ENCODE peak calls at places on chromosomes 3 and 15, in eight cellular contexts. One of them, this sample, is unnamed.

GRCh38 chr15:82043726-82044372 is 2.0 kb downstream of the MEX3B start:
- DNase-seq in spleen: no peak
- DNase-seq in body of pancreas: peak; percentile 2
- DNase-seq in pancreas: peak; percentile 65
- DNase-seq in OCI-LY7: no peak
- DNase-seq in hepatocyte: no peak
- DNase-seq in dorsolateral prefrontal cortex: no peak
- DNase-seq in testis: no peak
- DNase-seq in this sample: peak; percentile 32

GRCh38 chr3:189941679-189942078 is 179.0 kb downstream of the P3H2 start:
- DNase-seq in spleen: no peak
- DNase-seq in body of pancreas: peak; percentile 70
- DNase-seq in pancreas: no peak
- DNase-seq in OCI-LY7: no peak
- DNase-seq in hepatocyte: peak; percentile 58
- DNase-seq in dorsolateral prefrontal cortex: no peak
- DNase-seq in testis: no peak
- DNase-seq in this sample: no peak

GRCh38 chr3:160707187-160707789 is 30.3 kb downstream of the ARL14 start:
- DNase-seq in spleen: no peak
- DNase-seq in body of pancreas: peak; percentile 52
- DNase-seq in pancreas: no peak
- DNase-seq in OCI-LY7: peak; percentile 58
- DNase-seq in hepatocyte: peak; percentile 70
- DNase-seq in dorsolateral prefrontal cortex: no peak
- DNase-seq in testis: peak; percentile 26
- DNase-seq in this sample: peak; percentile 34

GRCh38 chr3:183980408-183980807 is 37.3 kb downstream of the ABCC5 start:
- DNase-seq in spleen: no peak
- DNase-seq in body of pancreas: peak; percentile 55
- DNase-seq in pancreas: no peak
- DNase-seq in OCI-LY7: no peak
- DNase-seq in hepatocyte: peak; percentile 36
- DNase-seq in dorsolateral prefrontal cortex: no peak
- DNase-seq in testis: no peak
- DNase-seq in this sample: no peak

GRCh38 chr15:50024183-50024795 is 94.7 kb downstream of the ATP8B4 start:
- DNase-seq in spleen: no peak
- DNase-seq in body of pancreas: no peak
- DNase-seq in pancreas: no peak
- DNase-seq in OCI-LY7: no peak
- DNase-seq in hepatocyte: peak; percentile 7
- DNase-seq in dorsolateral prefrontal cortex: no peak
- DNase-seq in testis: peak; percentile 29
- DNase-seq in this sample: no peak

GRCh38 chr15:85030301-85031049 is 48.8 kb downstream of the PDE8A start:
- DNase-seq in spleen: no peak
- DNase-seq in body of pancreas: no peak
- DNase-seq in pancreas: no peak
- DNase-seq in OCI-LY7: no peak
- DNase-seq in hepatocyte: peak; percentile 32
- DNase-seq in dorsolateral prefrontal cortex: no peak
- DNase-seq in testis: no peak
- DNase-seq in this sample: no peak

GRCh38 chr15:63327648-63328421 is 50.4 kb downstream of the APH1B start:
- DNase-seq in spleen: no peak
- DNase-seq in body of pancreas: no peak
- DNase-seq in pancreas: no peak
- DNase-seq in OCI-LY7: no peak
- DNase-seq in hepatocyte: no peak
- DNase-seq in dorsolateral prefrontal cortex: no peak
- DNase-seq in testis: no peak
- DNase-seq in this sample: no peak

GRCh38 chr3:72520690-72521308 is 327.4 kb downstream of the SHQ1 start:
- DNase-seq in spleen: no peak
- DNase-seq in body of pancreas: no peak
- DNase-seq in pancreas: no peak
- DNase-seq in OCI-LY7: no peak
- DNase-seq in hepatocyte: peak; percentile 53
- DNase-seq in dorsolateral prefrontal cortex: no peak
- DNase-seq in testis: no peak
- DNase-seq in this sample: no peak

GRCh38 chr15:85750319-85750806 is 44.4 kb downstream of the KLHL25 start:
- DNase-seq in spleen: no peak
- DNase-seq in body of pancreas: peak; percentile 47
- DNase-seq in pancreas: no peak
- DNase-seq in OCI-LY7: no peak
- DNase-seq in hepatocyte: no peak
- DNase-seq in dorsolateral prefrontal cortex: peak; percentile 36
- DNase-seq in testis: peak; percentile 92
- DNase-seq in this sample: no peak

GRCh38 chr3:169811606-169812123 is 1.0 kb upstream of the LRRIQ4 start:
- DNase-seq in spleen: no peak
- DNase-seq in body of pancreas: no peak
- DNase-seq in pancreas: no peak
- DNase-seq in OCI-LY7: peak; percentile 47
- DNase-seq in hepatocyte: peak; percentile 30
- DNase-seq in dorsolateral prefrontal cortex: no peak
- DNase-seq in testis: peak; percentile 18
- DNase-seq in this sample: no peak

GRCh38 chr3:9473496-9473895 is 76.1 kb downstream of the SETD5 start:
- DNase-seq in spleen: no peak
- DNase-seq in body of pancreas: no peak
- DNase-seq in pancreas: no peak
- DNase-seq in OCI-LY7: no peak
- DNase-seq in hepatocyte: no peak
- DNase-seq in dorsolateral prefrontal cortex: no peak
- DNase-seq in testis: no peak
- DNase-seq in this sample: no peak

DNA sequence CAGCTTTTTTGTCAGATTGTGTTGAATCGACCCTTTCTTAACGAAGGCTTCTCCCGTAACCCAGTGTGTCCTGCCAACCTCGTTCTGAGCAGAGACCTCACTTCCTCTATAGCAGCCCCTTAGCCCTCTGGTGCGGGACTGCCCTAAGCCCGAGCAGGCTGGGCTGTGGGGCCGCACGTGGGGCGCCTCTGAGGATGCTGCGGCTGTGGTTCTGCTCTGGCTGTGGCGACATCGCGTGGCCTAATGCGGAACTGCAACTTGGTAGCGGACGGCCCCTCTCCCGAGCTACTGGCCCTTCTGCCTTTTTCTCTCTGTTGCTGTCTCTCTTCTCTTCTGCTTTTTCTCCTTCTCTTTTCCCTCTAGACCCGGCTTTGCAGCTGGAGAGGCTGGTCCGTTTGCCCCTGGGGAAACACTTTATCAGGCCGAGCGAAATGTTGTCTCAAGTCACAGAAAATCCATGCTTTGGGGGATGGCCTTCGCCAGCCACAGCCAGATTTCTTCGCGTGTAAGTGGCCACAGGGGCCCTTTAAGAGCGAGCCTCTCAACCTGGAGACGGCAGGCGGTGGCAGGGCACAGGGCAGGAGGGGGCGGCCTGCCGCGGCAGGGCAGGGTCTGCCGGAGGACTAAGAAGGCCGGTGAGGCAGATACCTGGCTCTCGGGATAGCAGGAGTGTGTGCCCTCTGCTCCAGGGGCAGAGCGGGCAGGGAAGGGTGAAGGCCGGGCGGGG is 19.4 kb upstream of the KIF23 start:
- DNase-seq in spleen: peak; percentile 95
- DNase-seq in body of pancreas: peak; percentile 75
- DNase-seq in pancreas: peak; percentile 87
- DNase-seq in OCI-LY7: peak; percentile 83
- DNase-seq in hepatocyte: peak; percentile 87
- DNase-seq in dorsolateral prefrontal cortex: peak; percentile 84
- DNase-seq in testis: peak; percentile 92
- DNase-seq in this sample: peak; percentile 95
- TF ChIP-seq CTCF in spleen: peak; percentile 97
- TF ChIP-seq CTCF in body of pancreas: peak; percentile 91
- TF ChIP-seq CTCF in pancreas: peak; percentile 98
- TF ChIP-seq CTCF in OCI-LY7: peak; percentile 94
- TF ChIP-seq CTCF in hepatocyte: peak; percentile 94
- TF ChIP-seq CTCF in dorsolateral prefrontal cortex: peak; percentile 98
- TF ChIP-seq CTCF in testis: peak; percentile 89
- TF ChIP-seq CTCF in this sample: peak; percentile 94

GRCh38 chr3:12901631-12902045 is 60.3 kb upstream of the RPL32 start:
- DNase-seq in spleen: peak; percentile 74
- DNase-seq in body of pancreas: no peak
- DNase-seq in pancreas: no peak
- DNase-seq in OCI-LY7: peak; percentile 60
- DNase-seq in hepatocyte: no peak
- DNase-seq in dorsolateral prefrontal cortex: no peak
- DNase-seq in testis: no peak
- DNase-seq in this sample: no peak
- TF ChIP-seq CTCF in spleen: no peak
- TF ChIP-seq CTCF in body of pancreas: no peak
- TF ChIP-seq CTCF in pancreas: no peak
- TF ChIP-seq CTCF in OCI-LY7: peak; percentile 56
- TF ChIP-seq CTCF in hepatocyte: no peak
- TF ChIP-seq CTCF in dorsolateral prefrontal cortex: no peak
- TF ChIP-seq CTCF in testis: no peak
- TF ChIP-seq CTCF in this sample: no peak

GRCh38 chr15:32898414-32898813 is 180.6 kb downstream of the GREM1 start:
- DNase-seq in spleen: no peak
- DNase-seq in body of pancreas: no peak
- DNase-seq in pancreas: no peak
- DNase-seq in OCI-LY7: peak; percentile 55
- DNase-seq in hepatocyte: no peak
- DNase-seq in dorsolateral prefrontal cortex: no peak
- DNase-seq in testis: no peak
- DNase-seq in this sample: no peak
- TF ChIP-seq CTCF in spleen: no peak
- TF ChIP-seq CTCF in body of pancreas: no peak
- TF ChIP-seq CTCF in pancreas: no peak
- TF ChIP-seq CTCF in OCI-LY7: peak; percentile 67
- TF ChIP-seq CTCF in hepatocyte: no peak
- TF ChIP-seq CTCF in dorsolateral prefrontal cortex: no peak
- TF ChIP-seq CTCF in testis: no peak
- TF ChIP-seq CTCF in this sample: no peak

GRCh38 chr3:13145131-13145825 is 72.0 kb upstream of the IQSEC1 start:
- DNase-seq in spleen: peak; percentile 32
- DNase-seq in body of pancreas: no peak
- DNase-seq in pancreas: no peak
- DNase-seq in OCI-LY7: no peak
- DNase-seq in hepatocyte: no peak
- DNase-seq in dorsolateral prefrontal cortex: no peak
- DNase-seq in testis: no peak
- DNase-seq in this sample: no peak
- TF ChIP-seq CTCF in spleen: no peak
- TF ChIP-seq CTCF in body of pancreas: no peak
- TF ChIP-seq CTCF in pancreas: no peak
- TF ChIP-seq CTCF in OCI-LY7: peak; percentile 54
- TF ChIP-seq CTCF in hepatocyte: no peak
- TF ChIP-seq CTCF in dorsolateral prefrontal cortex: no peak
- TF ChIP-seq CTCF in testis: no peak
- TF ChIP-seq CTCF in this sample: no peak

GRCh38 chr3:152811974-152812760 is 22.8 kb upstream of the P2RY1 start:
- DNase-seq in spleen: no peak
- DNase-seq in body of pancreas: no peak
- DNase-seq in pancreas: no peak
- DNase-seq in OCI-LY7: no peak
- DNase-seq in hepatocyte: peak; percentile 13
- DNase-seq in dorsolateral prefrontal cortex: no peak
- DNase-seq in testis: no peak
- DNase-seq in this sample: no peak

GRCh38 chr3:152818027-152818426 is 16.9 kb upstream of the P2RY1 start:
- DNase-seq in spleen: no peak
- DNase-seq in body of pancreas: no peak
- DNase-seq in pancreas: no peak
- DNase-seq in OCI-LY7: no peak
- DNase-seq in hepatocyte: no peak
- DNase-seq in dorsolateral prefrontal cortex: no peak
- DNase-seq in testis: no peak
- DNase-seq in this sample: no peak

DNA sequence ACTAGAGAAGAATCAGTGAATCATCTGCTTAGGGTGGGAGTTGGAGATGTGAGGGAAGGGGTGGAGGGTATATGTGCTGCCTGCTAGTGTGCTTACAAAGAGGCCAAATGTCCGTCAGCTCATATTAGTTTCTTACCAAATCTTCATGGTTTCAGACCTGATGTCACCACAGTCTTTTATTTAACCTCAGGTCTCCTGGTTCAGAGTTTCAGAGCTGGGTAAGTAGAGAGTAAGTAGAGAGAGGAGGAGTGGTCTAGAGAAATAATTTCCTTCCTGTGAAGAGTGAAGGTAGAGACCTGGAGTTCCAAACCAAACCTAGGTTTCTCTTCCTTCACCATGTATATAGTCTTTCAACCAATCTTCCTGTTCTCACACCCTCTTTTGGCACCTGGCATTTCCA is 17.5 kb upstream of the P2RY1 start:
- DNase-seq in spleen: no peak
- DNase-seq in body of pancreas: no peak
- DNase-seq in pancreas: no peak
- DNase-seq in OCI-LY7: no peak
- DNase-seq in hepatocyte: no peak
- DNase-seq in dorsolateral prefrontal cortex: no peak
- DNase-seq in testis: no peak
- DNase-seq in this sample: no peak
- TF ChIP-seq CTCF in spleen: no peak
- TF ChIP-seq CTCF in body of pancreas: no peak
- TF ChIP-seq CTCF in pancreas: no peak
- TF ChIP-seq CTCF in OCI-LY7: no peak
- TF ChIP-seq CTCF in hepatocyte: no peak
- TF ChIP-seq CTCF in dorsolateral prefrontal cortex: no peak
- TF ChIP-seq CTCF in testis: no peak
- TF ChIP-seq CTCF in this sample: no peak

GRCh38 chr3:139284221-139284620 is 59.6 kb upstream of the MRPS22 start:
- DNase-seq in spleen: no peak
- DNase-seq in body of pancreas: no peak
- DNase-seq in pancreas: no peak
- DNase-seq in OCI-LY7: no peak
- DNase-seq in hepatocyte: no peak
- DNase-seq in dorsolateral prefrontal cortex: no peak
- DNase-seq in testis: no peak
- DNase-seq in this sample: no peak

GRCh38 chr3:139280027-139280671 is 63.7 kb upstream of the MRPS22 start:
- DNase-seq in spleen: no peak
- DNase-seq in body of pancreas: no peak
- DNase-seq in pancreas: no peak
- DNase-seq in OCI-LY7: no peak
- DNase-seq in hepatocyte: no peak
- DNase-seq in dorsolateral prefrontal cortex: no peak
- DNase-seq in testis: no peak
- DNase-seq in this sample: no peak

GRCh38 chr3:139281512-139282196 is 62.2 kb upstream of the MRPS22 start:
- DNase-seq in spleen: no peak
- DNase-seq in body of pancreas: no peak
- DNase-seq in pancreas: no peak
- DNase-seq in OCI-LY7: no peak
- DNase-seq in hepatocyte: no peak
- DNase-seq in dorsolateral prefrontal cortex: peak; percentile 61
- DNase-seq in testis: no peak
- DNase-seq in this sample: no peak

GRCh38 chr3:139283301-139283700 is 60.5 kb upstream of the MRPS22 start:
- DNase-seq in spleen: no peak
- DNase-seq in body of pancreas: no peak
- DNase-seq in pancreas: no peak
- DNase-seq in OCI-LY7: no peak
- DNase-seq in hepatocyte: no peak
- DNase-seq in dorsolateral prefrontal cortex: no peak
- DNase-seq in testis: no peak
- DNase-seq in this sample: no peak

GRCh38 chr3:139281096-139281495 is 62.7 kb upstream of the MRPS22 start:
- DNase-seq in spleen: no peak
- DNase-seq in body of pancreas: no peak
- DNase-seq in pancreas: no peak
- DNase-seq in OCI-LY7: no peak
- DNase-seq in hepatocyte: no peak
- DNase-seq in dorsolateral prefrontal cortex: no peak
- DNase-seq in testis: no peak
- DNase-seq in this sample: no peak
- TF ChIP-seq CTCF in spleen: no peak
- TF ChIP-seq CTCF in body of pancreas: no peak
- TF ChIP-seq CTCF in pancreas: no peak
- TF ChIP-seq CTCF in OCI-LY7: no peak
- TF ChIP-seq CTCF in hepatocyte: no peak
- TF ChIP-seq CTCF in dorsolateral prefrontal cortex: no peak
- TF ChIP-seq CTCF in testis: no peak
- TF ChIP-seq CTCF in this sample: no peak

This sample was measured in endothelial cell.